ENCODE peak calls at places on chromosome 1, in eight cellular contexts. J is EH; A is anterior cingulate cortex; E is NCI-H1694 treated with DMSO at 0.1 percent for 48 hours; B is activated CD4-positive, alpha-beta T cell treated with anti-CD3 and anti-CD28 coated beads, Interleukin-2, amount 50 U/mL, for 24 hours; I is AG08396; T is stimulated activated CD8-positive, alpha-beta memory T cell treated with anti-CD3 and anti-CD28 coated beads, Interleukin-7, amount 100 ng/mL, for 1 hour; X is upper lobe of right lung. D is an unnamed sample.

GRCh38 chr1:64948905-64949833 is 17.2 kb downstream of the JAK1 start:
- DNase-seq in J (peak), A (no peak), E (no peak), B (no peak), I (no peak), T (no peak), X (no peak), D (no peak)

GRCh38 chr1:214416417-214417212 is 134.8 kb downstream of the PTPN14 start:
- DNase-seq in J (peak), A (peak), E (no peak), B (no peak), I (no peak), T (no peak), X (no peak), D (no peak)

GRCh38 chr1:37509181-37509580 is 5.4 kb downstream of the MEAF6 start:
- DNase-seq in J (peak), A (no peak), E (no peak), B (no peak), I (peak), T (no peak), X (no peak), D (no peak)

GRCh38 chr1:92482665-92483441 is 3.9 kb downstream of the GFI1 start:
- DNase-seq in J (peak), A (no peak), E (no peak), B (no peak), I (peak), T (no peak), X (peak), D (peak)

GRCh38 chr1:8815582-8816285 is 1.7 kb downstream of the RERE start:
- DNase-seq in J (peak), A (peak), E (no peak), B (no peak), I (no peak), T (no peak), X (no peak), D (peak)

GRCh38 chr1:202158810-202159533 is 1.4 kb downstream of the PTPN7 start:
- DNase-seq in J (no peak), A (no peak), E (no peak), B (no peak), I (no peak), T (no peak), X (peak), D (no peak)

GRCh38 chr1:212152308-212152693 is 116.8 kb downstream of the DTL start:
- DNase-seq in J (no peak), A (no peak), E (no peak), B (no peak), I (no peak), T (no peak), X (no peak), D (no peak)

GRCh38 chr1:182784556-182785171 is 4.9 kb upstream of the NPL start:
- DNase-seq in J (peak), A (peak), E (peak), B (peak), I (peak), T (no peak), X (no peak), D (peak)

GRCh38 chr1:161379071-161379470 is 11.4 kb upstream of the CFAP126 start:
- DNase-seq in J (no peak), A (no peak), E (no peak), B (no peak), I (peak), T (no peak), X (no peak), D (no peak)

GRCh38 chr1:172350781-172351180 is 69.7 kb upstream of the C1orf105 start:
- DNase-seq in J (no peak), A (no peak), E (no peak), B (no peak), I (no peak), T (no peak), X (no peak), D (no peak)

GRCh38 chr1:3693321-3693720 is 41.0 kb downstream of the TP73 start:
- DNase-seq in J (no peak), A (no peak), E (no peak), B (no peak), I (no peak), T (no peak), X (no peak), D (no peak)

GRCh38 chr1:119987689-119988088 is 81.8 kb downstream of the NOTCH2 start:
- DNase-seq in J (no peak), A (no peak), E (no peak), B (no peak), I (no peak), T (no peak), X (no peak), D (no peak)

GRCh38 chr1:180256353-180257027 is 26.4 kb downstream of the LHX4 start:
- DNase-seq in J (no peak), A (no peak), E (no peak), B (no peak), I (no peak), T (no peak), X (no peak), D (no peak)

GRCh38 chr1:21280482-21280881 is 9.8 kb downstream of the ECE1 start:
- DNase-seq in J (peak), A (no peak), E (no peak), B (no peak), I (no peak), T (no peak), X (no peak), D (no peak)

GRCh38 chr1:101291562-101292035 is 54.8 kb downstream of the S1PR1 start:
- DNase-seq in J (peak), A (no peak), E (no peak), B (no peak), I (peak), T (no peak), X (no peak), D (no peak)

GRCh38 chr1:226549937-226550670 is 1.5 kb downstream of the STUM start:
- DNase-seq in J (no peak), A (peak), E (peak), B (no peak), I (peak), T (no peak), X (no peak), D (peak)

GRCh38 chr1:38009088-38009840 is 3.3 kb upstream of the UTP11 start:
- DNase-seq in J (peak), A (no peak), E (no peak), B (peak), I (no peak), T (no peak), X (peak), D (no peak)

GRCh38 chr1:2288308-2288707 is 60.2 kb downstream of the SKI start:
- DNase-seq in J (no peak), A (no peak), E (no peak), B (no peak), I (no peak), T (no peak), X (no peak), D (no peak)

GRCh38 chr1:77511440-77511840 is 171.0 kb downstream of the ZZZ3 start:
- DNase-seq in J (peak), A (no peak), E (no peak), B (no peak), I (peak), T (no peak), X (no peak), D (no peak)

D was measured in HAP-1.